ENCODE peak calls at places on chromosomes 16 and 17, in five cellular contexts. One of them, this sample, is unnamed.

GRCh38 chr17:13415877-13416416 is 185.8 kb downstream of the HS3ST3A1 start:
- DNase-seq in transverse colon: peak; percentile 60
- DNase-seq in GM12878: no peak
- DNase-seq in GM23338: no peak
- DNase-seq in prostate gland: peak; percentile 14
- DNase-seq in this sample: no peak

GRCh38 chr16:4032768-4033167 is 83.5 kb downstream of the ADCY9 start:
- DNase-seq in prostate gland: peak; percentile 71
- DNase-seq in GM23338: no peak
- DNase-seq in GM12878: no peak
- DNase-seq in transverse colon: peak; percentile 73
- DNase-seq in this sample: no peak

GRCh38 chr17:8696951-8697745 is 47.5 kb downstream of the CCDC42 start:
- DNase-seq in prostate gland: no peak
- DNase-seq in transverse colon: no peak
- DNase-seq in GM12878: no peak
- DNase-seq in GM23338: peak; percentile 82
- DNase-seq in this sample: no peak

GRCh38 chr17:64538508-64539120 is 31.8 kb downstream of the CEP95 start:
- DNase-seq in GM12878: no peak
- DNase-seq in transverse colon: no peak
- DNase-seq in GM23338: no peak
- DNase-seq in prostate gland: no peak
- DNase-seq in this sample: no peak

GRCh38 chr17:6556121-6557039 is at the start of gene PITPNM3:
- DNase-seq in GM12878: no peak
- DNase-seq in GM23338: peak; percentile 66
- DNase-seq in transverse colon: peak; percentile 50
- DNase-seq in prostate gland: no peak
- DNase-seq in this sample: no peak

GRCh38 chr17:76237859-76238313 is 2.4 kb downstream of the RNF157 start:
- DNase-seq in GM12878: no peak
- DNase-seq in GM23338: no peak
- DNase-seq in transverse colon: peak; percentile 62
- DNase-seq in prostate gland: no peak
- DNase-seq in this sample: peak; percentile 8

GRCh38 chr16:11391576-11391975 is 46.3 kb downstream of the RMI2 start:
- DNase-seq in prostate gland: peak; percentile 34
- DNase-seq in GM23338: peak; percentile 67
- DNase-seq in GM12878: no peak
- DNase-seq in transverse colon: peak; percentile 32
- DNase-seq in this sample: peak; percentile 61

GRCh38 chr16:51971184-51971583 is 575.8 kb downstream of the TOX3 start:
- DNase-seq in GM23338: peak; percentile 72
- DNase-seq in transverse colon: no peak
- DNase-seq in GM12878: no peak
- DNase-seq in prostate gland: no peak
- DNase-seq in this sample: no peak

GRCh38 chr16:55444754-55445485 is 34.1 kb upstream of the MMP2 start:
- DNase-seq in transverse colon: peak; percentile 20
- DNase-seq in GM12878: peak; percentile 16
- DNase-seq in prostate gland: no peak
- DNase-seq in GM23338: no peak
- DNase-seq in this sample: peak; percentile 74

GRCh38 chr17:31533546-31534155 is 142.2 kb downstream of the RAB11FIP4 start:
- DNase-seq in GM12878: no peak
- DNase-seq in prostate gland: no peak
- DNase-seq in transverse colon: no peak
- DNase-seq in GM23338: peak; percentile 82
- DNase-seq in this sample: no peak

GRCh38 chr17:37884516-37884915 is 39.7 kb upstream of the TBC1D3K start:
- DNase-seq in prostate gland: no peak
- DNase-seq in GM12878: peak; percentile 37
- DNase-seq in GM23338: peak; percentile 6
- DNase-seq in transverse colon: no peak
- DNase-seq in this sample: no peak

GRCh38 chr16:12784076-12784475 is 19.6 kb downstream of the CPPED1 start:
- DNase-seq in prostate gland: no peak
- DNase-seq in GM12878: no peak
- DNase-seq in GM23338: no peak
- DNase-seq in transverse colon: no peak
- DNase-seq in this sample: no peak

GRCh38 chr16:58026705-58027340 is 1.3 kb downstream of the MMP15 start:
- DNase-seq in GM23338: peak; percentile 52
- DNase-seq in GM12878: no peak
- DNase-seq in prostate gland: no peak
- DNase-seq in transverse colon: peak; percentile 36
- DNase-seq in this sample: no peak

GRCh38 chr17:42053701-42054100 is 3.3 kb upstream of the C17orf113 start:
- DNase-seq in transverse colon: no peak
- DNase-seq in GM12878: no peak
- DNase-seq in prostate gland: no peak
- DNase-seq in GM23338: no peak
- DNase-seq in this sample: no peak

GRCh38 chr17:77280304-77280910 is 139.6 kb downstream of the SEC14L1 start:
- DNase-seq in GM23338: peak; percentile 50
- DNase-seq in GM12878: no peak
- DNase-seq in prostate gland: no peak
- DNase-seq in transverse colon: peak; percentile 65
- DNase-seq in this sample: no peak

GRCh38 chr16:57637424-57637823 is 9.0 kb downstream of the ADGRG1 start:
- DNase-seq in GM23338: no peak
- DNase-seq in transverse colon: no peak
- DNase-seq in prostate gland: no peak
- DNase-seq in GM12878: no peak
- DNase-seq in this sample: peak; percentile 72

GRCh38 chr16:68162413-68162812 is 73.5 kb downstream of the ESRP2 start:
- DNase-seq in transverse colon: no peak
- DNase-seq in prostate gland: no peak
- DNase-seq in GM12878: no peak
- DNase-seq in GM23338: no peak
- DNase-seq in this sample: no peak

GRCh38 chr16:74309789-74310781 is 13.5 kb downstream of the PSMD7 start:
- DNase-seq in GM12878: no peak
- DNase-seq in GM23338: peak; percentile 76
- DNase-seq in prostate gland: peak; percentile 31
- DNase-seq in transverse colon: no peak
- DNase-seq in this sample: no peak

GRCh38 chr16:48597563-48598392 is 12.2 kb downstream of the N4BP1 start:
- DNase-seq in prostate gland: no peak
- DNase-seq in transverse colon: no peak
- DNase-seq in GM12878: no peak
- DNase-seq in GM23338: no peak
- DNase-seq in this sample: no peak

GRCh38 chr17:68200689-68201424 is 47.0 kb upstream of the AMZ2 start:
- DNase-seq in transverse colon: peak; percentile 80
- DNase-seq in GM12878: no peak
- DNase-seq in GM23338: peak; percentile 87
- DNase-seq in prostate gland: peak; percentile 47
- DNase-seq in this sample: peak; percentile 86

GRCh38 chr16:2981899-2982250 is 1.6 kb upstream of the PKMYT1 start:
- DNase-seq in GM12878: no peak
- DNase-seq in GM23338: no peak
- DNase-seq in prostate gland: no peak
- DNase-seq in transverse colon: no peak
- DNase-seq in this sample: no peak

GRCh38 chr16:56275076-56275475 is 83.8 kb downstream of the GNAO1 start:
- DNase-seq in transverse colon: no peak
- DNase-seq in prostate gland: no peak
- DNase-seq in GM12878: no peak
- DNase-seq in GM23338: no peak
- DNase-seq in this sample: peak; percentile 20

GRCh38 chr17:80649200-80649644 is 104.6 kb downstream of the RPTOR start:
- DNase-seq in GM23338: no peak
- DNase-seq in prostate gland: no peak
- DNase-seq in GM12878: no peak
- DNase-seq in transverse colon: no peak
- DNase-seq in this sample: no peak

GRCh38 chr17:7988750-7989178 is 13.7 kb upstream of the GUCY2D start:
- DNase-seq in GM12878: peak; percentile 66
- DNase-seq in prostate gland: peak; percentile 83
- DNase-seq in GM23338: peak; percentile 79
- DNase-seq in transverse colon: peak; percentile 26
- DNase-seq in this sample: peak; percentile 58

GRCh38 chr16:59545666-59546065 is 811.5 kb upstream of the GOT2 start:
- DNase-seq in prostate gland: no peak
- DNase-seq in GM23338: no peak
- DNase-seq in transverse colon: no peak
- DNase-seq in GM12878: no peak
- DNase-seq in this sample: no peak

GRCh38 chr17:80891096-80892018 is 100.3 kb upstream of the CHMP6 start:
- DNase-seq in GM23338: no peak
- DNase-seq in transverse colon: peak; percentile 22
- DNase-seq in prostate gland: no peak
- DNase-seq in GM12878: peak; percentile 56
- DNase-seq in this sample: peak; percentile 66

GRCh38 chr17:81511800-81512559 is 619 bp downstream of the ACTG1 start:
- DNase-seq in transverse colon: no peak
- DNase-seq in prostate gland: no peak
- DNase-seq in GM23338: no peak
- DNase-seq in GM12878: no peak
- DNase-seq in this sample: peak; percentile 83

GRCh38 chr17:40490289-40490853 is 11.1 kb downstream of the TNS4 start:
- DNase-seq in transverse colon: peak; percentile 58
- DNase-seq in GM12878: no peak
- DNase-seq in GM23338: peak; percentile 70
- DNase-seq in prostate gland: peak; percentile 83
- DNase-seq in this sample: peak; percentile 97

GRCh38 chr16:86962259-86962658 is 354.9 kb downstream of the C16orf95 start:
- DNase-seq in GM23338: no peak
- DNase-seq in prostate gland: no peak
- DNase-seq in transverse colon: no peak
- DNase-seq in GM12878: no peak
- DNase-seq in this sample: peak; percentile 25

DNA sequence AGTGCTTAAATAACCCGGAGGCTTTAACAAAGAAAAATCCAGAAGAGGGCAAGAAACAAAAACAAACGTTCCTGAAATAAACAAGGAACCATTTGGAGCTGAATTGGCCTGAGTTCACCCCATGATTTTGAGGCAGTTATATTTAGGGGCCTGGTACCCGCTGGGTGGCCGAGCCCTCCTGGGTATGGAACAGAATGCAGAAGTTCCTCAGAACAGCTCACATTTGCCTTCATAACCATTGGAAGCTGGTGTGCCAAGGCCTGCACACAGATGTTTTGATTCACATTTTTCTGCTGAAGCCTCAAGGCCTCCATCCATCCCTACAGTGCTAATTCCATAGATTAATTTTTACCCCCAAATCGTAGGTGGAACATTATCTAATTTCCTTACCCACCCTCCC is 3.3 kb upstream of the ZFHX3 start:
- DNase-seq in prostate gland: no peak
- DNase-seq in transverse colon: no peak
- DNase-seq in GM23338: no peak
- DNase-seq in GM12878: no peak
- DNase-seq in this sample: no peak
- H3K4me1 ChIP-seq in prostate gland: peaks cover 40% of the 10 kb centered on the region
- H3K4me1 ChIP-seq in transverse colon: peaks cover 72% of the 10 kb centered on the region
- H3K4me1 ChIP-seq in GM23338: peaks cover 89% of the 10 kb centered on the region
- H3K4me1 ChIP-seq in GM12878: peaks cover 23% of the 10 kb centered on the region
- H3K4me1 ChIP-seq in this sample: peaks cover 91% of the 10 kb centered on the region

DNA sequence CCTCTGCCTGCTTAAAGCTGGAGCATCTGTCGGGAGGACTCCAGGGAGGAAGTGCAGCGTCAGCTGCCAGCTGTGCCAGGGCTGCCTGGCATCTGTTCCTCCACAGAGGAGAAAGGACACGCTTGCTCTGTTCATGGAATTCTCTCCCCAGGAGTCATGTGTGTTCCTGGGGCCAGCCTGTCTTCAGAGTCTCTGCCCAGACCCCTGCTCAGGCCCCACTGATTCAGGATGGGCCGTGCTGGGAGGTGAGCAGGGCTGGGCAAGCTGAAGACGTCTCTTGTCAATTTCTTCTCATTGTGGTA is 24.2 kb downstream of the CRISPLD2 start:
- DNase-seq in GM23338: no peak
- DNase-seq in transverse colon: peak; percentile 60
- DNase-seq in GM12878: no peak
- DNase-seq in prostate gland: no peak
- DNase-seq in this sample: peak; percentile 93
- TF ChIP-seq POLR2AphosphoS5 in GM23338: no peak
- TF ChIP-seq POLR2AphosphoS5 in transverse colon: peak; percentile 80
- TF ChIP-seq POLR2AphosphoS5 in GM12878: no peak
- TF ChIP-seq POLR2AphosphoS5 in prostate gland: peak; percentile 12
- TF ChIP-seq POLR2AphosphoS5 in this sample: peak; percentile 67

GRCh38 chr16:88772871-88773811 is 11.9 kb downstream of the PIEZO1 start:
- DNase-seq in GM23338: no peak
- DNase-seq in GM12878: no peak
- DNase-seq in prostate gland: no peak
- DNase-seq in transverse colon: peak; percentile 66
- DNase-seq in this sample: peak; percentile 96

GRCh38 chr16:88773812-88774291 is 11.2 kb downstream of the PIEZO1 start:
- DNase-seq in prostate gland: no peak
- DNase-seq in GM23338: peak; percentile 51
- DNase-seq in GM12878: no peak
- DNase-seq in transverse colon: peak; percentile 64
- DNase-seq in this sample: peak; percentile 85

GRCh38 chr16:88774544-88775393 is 10.3 kb downstream of the PIEZO1 start:
- DNase-seq in transverse colon: no peak
- DNase-seq in GM12878: no peak
- DNase-seq in GM23338: no peak
- DNase-seq in prostate gland: no peak
- DNase-seq in this sample: no peak

GRCh38 chr16:88777801-88778415 is 7.1 kb downstream of the PIEZO1 start:
- DNase-seq in GM23338: peak; percentile 66
- DNase-seq in prostate gland: no peak
- DNase-seq in transverse colon: no peak
- DNase-seq in GM12878: no peak
- DNase-seq in this sample: no peak

GRCh38 chr16:88775825-88776224 is 9.2 kb downstream of the PIEZO1 start:
- DNase-seq in prostate gland: no peak
- DNase-seq in transverse colon: no peak
- DNase-seq in GM23338: no peak
- DNase-seq in GM12878: no peak
- DNase-seq in this sample: no peak
- H3K4me1 ChIP-seq in prostate gland: peaks cover 27% of the 10 kb centered on the region
- H3K4me1 ChIP-seq in transverse colon: peaks cover 59% of the 10 kb centered on the region
- H3K4me1 ChIP-seq in GM23338: peaks cover 23% of the 10 kb centered on the region
- H3K4me1 ChIP-seq in GM12878: peaks cover 20% of the 10 kb centered on the region
- H3K4me1 ChIP-seq in this sample: no peaks in the 10 kb centered on the region

DNA sequence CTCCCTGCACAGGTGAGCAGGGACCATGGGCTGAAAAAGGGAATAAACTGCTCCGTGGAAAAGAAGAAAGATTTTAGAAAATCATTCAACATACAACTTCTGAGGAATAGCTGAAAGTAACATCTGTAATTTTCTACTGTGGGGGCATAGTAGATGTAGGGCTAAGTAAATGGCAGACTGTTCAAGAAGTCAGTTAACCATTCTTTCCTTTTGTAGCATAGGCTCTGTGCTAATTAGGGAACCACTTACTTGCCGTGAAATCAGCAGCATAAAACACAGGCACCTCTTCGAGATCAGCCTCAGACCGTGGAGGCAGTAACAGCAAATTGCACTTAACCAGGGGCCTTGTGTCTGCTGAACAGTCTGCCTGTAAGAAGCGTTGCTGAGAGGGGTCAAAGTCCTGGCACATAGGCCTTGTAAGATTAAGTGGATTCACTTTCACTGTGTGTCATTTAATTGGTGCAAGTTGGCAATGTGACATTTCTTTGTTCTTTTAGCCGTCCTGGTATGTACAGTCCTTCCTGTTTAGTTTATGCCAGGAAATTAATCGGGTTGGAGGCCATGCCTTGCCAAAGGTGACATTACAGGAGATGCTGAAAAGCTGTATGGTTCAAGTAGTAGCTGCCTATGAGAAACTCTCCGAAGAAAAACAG is 10.4 kb downstream of the COG1 start:
- DNase-seq in GM12878: no peak
- DNase-seq in transverse colon: peak; percentile 76
- DNase-seq in GM23338: no peak
- DNase-seq in prostate gland: peak; percentile 54
- DNase-seq in this sample: no peak
- TF ChIP-seq POLR2AphosphoS5 in GM12878: no peak
- TF ChIP-seq POLR2AphosphoS5 in transverse colon: peak; percentile 32
- TF ChIP-seq POLR2AphosphoS5 in GM23338: no peak
- TF ChIP-seq POLR2AphosphoS5 in prostate gland: peak; percentile 73
- TF ChIP-seq POLR2AphosphoS5 in this sample: peak; percentile 6

This sample was measured in sigmoid colon.